ENCODE peak calls at places on chromosomes 7 and 10, in six cellular contexts. V is heart left ventricle, L is body of pancreas, H is right cardiac atrium, G is lower lobe of right lung, K is gastrocnemius medialis. M is an unnamed sample. For H3K9me3 and H3K4me1, the result is how much of the 10 kb centered on the place peaks cover.

GRCh38 chr10:50386992-50387735 is 135.8 kb upstream of the ASAH2 start:
- ATAC-seq in V (no peak), L (no peak), H (no peak), G (no peak), K (no peak), M (no peak)

GRCh38 chr10:71078454-71079145 is 133.8 kb upstream of the UNC5B start:
- ATAC-seq in V (no peak), L (no peak), H (no peak), G (no peak), K (no peak), M (no peak)

GRCh38 chr10:23514321-23514720 is 75.4 kb downstream of the OTUD1 start:
- ATAC-seq in V (no peak), L (no peak), H (no peak), G (no peak), K (no peak), M (no peak)

GRCh38 chr10:73855413-73855812 is 18.9 kb downstream of the CAMK2G start:
- ATAC-seq in V (no peak), L (no peak), H (no peak), G (peak), K (no peak), M (no peak)

GRCh38 chr7:132865366-132865765 is 216.5 kb downstream of the CHCHD3 start:
- ATAC-seq in V (peak), L (no peak), H (peak), G (no peak), K (peak), M (no peak)

GRCh38 chr10:71260622-71261325 is 48.4 kb downstream of the UNC5B start:
- ATAC-seq in V (peak), L (no peak), H (peak), G (peak), K (no peak), M (peak)

GRCh38 chr10:6037975-6038624 is 24.1 kb downstream of the IL2RA start:
- ATAC-seq in V (no peak), L (no peak), H (no peak), G (no peak), K (no peak), M (no peak)

GRCh38 chr7:45888993-45889366 is 692 bp downstream of the IGFBP1 start:
- ATAC-seq in V (no peak), L (no peak), H (no peak), G (no peak), K (no peak), M (no peak)

GRCh38 chr7:118330373-118330772 is 105.9 kb downstream of the ANKRD7 start:
- ATAC-seq in V (no peak), L (no peak), H (no peak), G (no peak), K (no peak), M (no peak)

GRCh38 chr10:81403451-81403850 is 471.5 kb upstream of the NRG3 start:
- ATAC-seq in V (no peak), L (no peak), H (no peak), G (no peak), K (no peak), M (no peak)

GRCh38 chr10:35307297-35307696 is 29.0 kb upstream of the CCNY start:
- ATAC-seq in V (no peak), L (peak), H (no peak), G (peak), K (no peak), M (no peak)

GRCh38 chr7:139394553-139394952 is 34.9 kb downstream of the LUC7L2 start:
- ATAC-seq in V (no peak), L (no peak), H (no peak), G (no peak), K (no peak), M (no peak)

GRCh38 chr7:150931199-150931869 is 46.8 kb downstream of the KCNH2 start:
- ATAC-seq in V (no peak), L (no peak), H (no peak), G (no peak), K (no peak), M (no peak)

GRCh38 chr7:38451840-38452239 is 178.4 kb upstream of the TARP start:
- ATAC-seq in V (peak), L (no peak), H (peak), G (no peak), K (no peak), M (no peak)

GRCh38 chr10:107733328-107733727 is 568.8 kb upstream of the SORCS1 start:
- ATAC-seq in V (no peak), L (no peak), H (no peak), G (no peak), K (no peak), M (no peak)

GRCh38 chr10:104447899-104448298 is 94.3 kb downstream of the CFAP58 start:
- ATAC-seq in V (no peak), L (no peak), H (no peak), G (no peak), K (no peak), M (no peak)

GRCh38 chr10:102267748-102268147 is 22.4 kb downstream of the GBF1 start:
- ATAC-seq in V (no peak), L (no peak), H (no peak), G (peak), K (peak), M (peak)

GRCh38 chr10:8247191-8247590 is 192.7 kb downstream of the GATA3 start:
- ATAC-seq in V (no peak), L (no peak), H (no peak), G (no peak), K (no peak), M (no peak)

GRCh38 chr7:51290702-51291290 is 25.8 kb downstream of the COBL start:
- ATAC-seq in V (peak), L (no peak), H (no peak), G (peak), K (no peak), M (no peak)

GRCh38 chr10:17472481-17473227 is 18.3 kb upstream of the ST8SIA6 start:
- ATAC-seq in V (no peak), L (no peak), H (no peak), G (no peak), K (no peak), M (no peak)

GRCh38 chr10:129744896-129745750 is 219.0 kb downstream of the EBF3 start:
- ATAC-seq in V (peak), L (no peak), H (no peak), G (no peak), K (no peak), M (no peak)

GRCh38 chr10:129742742-129743550 is 221.1 kb downstream of the EBF3 start:
- ATAC-seq in V (no peak), L (no peak), H (no peak), G (no peak), K (no peak), M (no peak)

GRCh38 chr10:129743738-129744133 is 220.3 kb downstream of the EBF3 start:
- ATAC-seq in V (no peak), L (no peak), H (no peak), G (no peak), K (no peak), M (no peak)

GRCh38 chr10:129741978-129742741 is 221.9 kb downstream of the EBF3 start:
- ATAC-seq in V (no peak), L (no peak), H (no peak), G (no peak), K (no peak), M (no peak)

DNA sequence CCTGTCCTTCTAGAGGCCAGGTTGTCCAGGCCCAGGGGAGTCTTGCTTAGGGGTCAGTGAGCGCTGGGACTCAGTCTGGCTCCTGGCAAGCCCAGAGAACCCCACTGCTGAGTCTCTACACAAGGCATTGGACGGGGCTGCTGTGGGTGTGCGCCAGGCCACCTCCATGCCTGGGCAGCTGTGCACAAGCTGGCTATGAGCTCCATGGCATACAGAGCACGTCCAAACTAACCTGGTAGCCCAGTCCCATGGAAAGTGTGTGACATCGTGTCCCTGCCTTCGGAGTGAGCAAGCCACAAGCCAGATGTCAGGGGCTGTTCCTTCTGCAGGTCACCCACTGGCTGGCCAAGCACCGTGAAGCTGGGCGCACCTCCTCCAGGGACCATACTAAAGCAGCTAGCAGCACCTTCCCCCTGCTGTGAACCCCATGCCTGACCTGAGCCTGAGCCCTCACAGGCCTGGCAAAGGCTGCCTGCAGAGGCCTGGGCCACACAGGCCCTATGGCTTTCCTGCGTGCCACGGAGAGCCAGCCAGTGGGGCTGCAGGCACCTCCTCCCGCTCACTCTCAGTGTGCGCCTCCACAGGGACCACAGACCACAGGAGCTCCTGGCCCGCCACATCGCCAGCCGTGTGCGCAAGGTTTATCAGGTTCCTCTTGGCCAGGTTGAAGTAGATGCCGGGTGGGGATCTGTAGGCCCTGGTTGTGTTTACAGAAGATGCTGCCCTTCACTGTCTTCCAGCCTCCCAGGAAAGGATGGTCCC is 219.8 kb downstream of the EBF3 start:
- ATAC-seq in V (peak), L (no peak), H (no peak), G (no peak), K (no peak), M (peak)
- H3K9me3 ChIP-seq in V (under half), L (under half), H (under half), G (under half), K (under half), M (under half)

GRCh38 chr7:44095781-44096180 is 8.4 kb upstream of the AEBP1 start:
- ATAC-seq in V (no peak), L (no peak), H (no peak), G (no peak), K (no peak), M (no peak)

GRCh38 chr7:44093102-44093641 is 10.8 kb upstream of the POLM start:
- ATAC-seq in V (no peak), L (no peak), H (no peak), G (no peak), K (no peak), M (no peak)

GRCh38 chr7:44096326-44096881 is 7.7 kb upstream of the AEBP1 start:
- ATAC-seq in V (no peak), L (no peak), H (no peak), G (no peak), K (no peak), M (no peak)

GRCh38 chr7:44094365-44094764 is 9.8 kb upstream of the AEBP1 start:
- ATAC-seq in V (no peak), L (no peak), H (no peak), G (no peak), K (no peak), M (no peak)

DNA sequence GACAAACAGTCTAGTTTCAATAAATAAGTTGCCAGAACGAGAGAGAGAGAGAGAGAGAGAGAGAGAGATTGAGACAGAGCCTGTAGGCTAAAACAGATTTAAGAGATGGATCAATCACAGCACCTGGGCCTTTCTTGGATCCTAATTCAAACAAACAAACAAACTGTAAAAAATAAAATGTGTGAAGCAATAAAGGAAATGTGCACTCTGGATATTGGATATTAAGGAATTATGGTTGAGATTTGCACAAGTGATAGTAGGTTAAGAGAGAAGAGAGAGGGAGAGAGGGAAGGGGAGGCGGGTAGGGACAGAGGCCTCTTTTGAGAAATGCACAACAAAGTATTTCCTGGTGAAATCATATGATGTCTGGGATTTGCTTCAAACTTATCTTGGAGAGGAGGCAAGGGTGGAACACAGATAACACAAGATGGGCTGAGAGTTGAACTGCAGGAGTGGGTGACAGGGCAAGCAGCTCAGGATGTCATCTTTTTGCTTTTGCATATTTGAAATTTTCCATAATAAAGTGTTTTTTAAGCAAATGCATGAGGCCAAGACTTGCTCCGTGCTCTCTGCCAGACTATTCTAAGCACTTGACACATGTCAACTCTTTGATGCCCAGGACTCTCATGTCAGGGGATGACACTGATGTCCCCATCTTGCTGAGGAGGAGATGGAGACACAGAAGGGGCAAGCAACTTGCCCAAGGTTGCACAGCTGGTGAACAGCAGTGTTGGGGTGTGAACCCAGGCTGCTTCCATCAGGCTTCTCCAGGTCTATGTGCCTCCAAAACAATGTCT is 9.2 kb upstream of the AEBP1 start:
- ATAC-seq in V (no peak), L (no peak), H (peak), G (no peak), K (no peak), M (peak)
- H3K4me1 ChIP-seq in V (under half), L (under half), H (under half), G (under half), K (under half), M (under half)

GRCh38 chr7:57363321-57363720 is 86.7 kb upstream of the ZNF716 start:
- ATAC-seq in V (no peak), L (no peak), H (no peak), G (no peak), K (no peak), M (no peak)
- H3K9me3 ChIP-seq in V (under half), L (under half), H (under half), G (under half), K (under half), M (under half)

DNA sequence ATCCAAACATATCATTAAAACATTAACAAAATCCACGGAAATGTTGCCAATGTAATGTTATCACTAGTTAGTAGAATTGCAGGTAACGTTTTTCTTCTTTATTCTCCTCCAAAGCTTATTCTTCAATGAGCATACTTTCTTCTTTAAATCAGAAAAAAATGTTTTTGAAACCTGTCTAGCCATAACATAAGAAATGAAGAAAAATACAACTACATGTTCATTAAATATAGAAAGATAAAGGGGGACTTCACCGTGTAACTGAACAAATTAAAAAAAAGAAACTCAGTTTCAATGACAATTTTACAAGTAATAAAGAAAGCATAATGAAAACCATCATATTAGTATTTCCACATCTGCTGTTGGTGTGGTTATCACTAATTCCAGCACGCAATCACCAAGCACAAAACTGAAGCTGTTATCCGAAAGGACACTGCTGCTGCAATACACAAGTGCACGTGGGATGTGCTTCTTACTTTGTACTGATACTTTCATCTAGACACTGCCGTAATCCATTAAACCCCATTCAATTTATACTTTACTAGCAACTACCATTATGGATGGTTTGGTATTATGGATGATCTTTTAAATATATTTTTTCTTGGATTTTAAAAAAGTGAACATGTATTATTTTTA is 9.6 kb downstream of the ESYT2 start:
- ATAC-seq in V (no peak), L (no peak), H (no peak), G (no peak), K (no peak), M (no peak)
- H3K4me1 ChIP-seq in V (half or more), L (half or more), H (under half), G (half or more), K (half or more), M (half or more)

GRCh38 chr7:56206420-56206819 is 90.2 kb upstream of the NUPR2 start:
- ATAC-seq in V (no peak), L (no peak), H (no peak), G (no peak), K (no peak), M (no peak)
- H3K9me3 ChIP-seq in V (under half), L (under half), H (under half), G (under half), K (under half), M (under half)